ENCODE peak calls at places on chromosomes 3 and 15, in four cellular contexts. One of them, this sample, is unnamed.

GRCh38 chr15:63941698-63942465 is 104.4 kb downstream of the DAPK2 start:
- DNase-seq in progenitor cell of endocrine pancreas: no peak
- DNase-seq in WERI-Rb-1: no peak
- DNase-seq in omental fat pad: no peak
- DNase-seq in this sample: no peak

GRCh38 chr3:48561045-48561736 is 2.4 kb downstream of the UCN2 start:
- DNase-seq in progenitor cell of endocrine pancreas: peak
- DNase-seq in omental fat pad: peak
- DNase-seq in WERI-Rb-1: peak
- DNase-seq in this sample: no peak

GRCh38 chr15:41809121-41809520 is 18.8 kb upstream of the JMJD7 start:
- DNase-seq in omental fat pad: no peak
- DNase-seq in WERI-Rb-1: no peak
- DNase-seq in progenitor cell of endocrine pancreas: no peak
- DNase-seq in this sample: no peak

GRCh38 chr15:95609096-95609495 is 721.4 kb upstream of the NR2F2 start:
- DNase-seq in progenitor cell of endocrine pancreas: no peak
- DNase-seq in omental fat pad: no peak
- DNase-seq in WERI-Rb-1: no peak
- DNase-seq in this sample: no peak

GRCh38 chr3:194961555-194961954 is 275.9 kb downstream of the FAM43A start:
- DNase-seq in WERI-Rb-1: no peak
- DNase-seq in progenitor cell of endocrine pancreas: no peak
- DNase-seq in omental fat pad: no peak
- DNase-seq in this sample: no peak

GRCh38 chr3:147413712-147414325 is 4.7 kb downstream of the ZIC1 start:
- DNase-seq in WERI-Rb-1: no peak
- DNase-seq in progenitor cell of endocrine pancreas: no peak
- DNase-seq in omental fat pad: no peak
- DNase-seq in this sample: no peak

GRCh38 chr3:178845446-178846118 is 226.0 kb downstream of the ZMAT3 start:
- DNase-seq in omental fat pad: no peak
- DNase-seq in WERI-Rb-1: no peak
- DNase-seq in progenitor cell of endocrine pancreas: no peak
- DNase-seq in this sample: no peak

GRCh38 chr3:195704433-195704999 is 16.3 kb upstream of the MUC20 start:
- DNase-seq in omental fat pad: no peak
- DNase-seq in progenitor cell of endocrine pancreas: no peak
- DNase-seq in WERI-Rb-1: no peak
- DNase-seq in this sample: no peak

GRCh38 chr15:69838951-69839350 is 258.8 kb downstream of the TLE3 start:
- DNase-seq in progenitor cell of endocrine pancreas: no peak
- DNase-seq in WERI-Rb-1: no peak
- DNase-seq in omental fat pad: no peak
- DNase-seq in this sample: no peak

GRCh38 chr15:45201557-45202246 is 13.9 kb upstream of the SHF start:
- DNase-seq in omental fat pad: no peak
- DNase-seq in progenitor cell of endocrine pancreas: no peak
- DNase-seq in WERI-Rb-1: peak
- DNase-seq in this sample: no peak

GRCh38 chr15:85335193-85335939 is 45.0 kb upstream of the AKAP13 start:
- DNase-seq in omental fat pad: no peak
- DNase-seq in progenitor cell of endocrine pancreas: no peak
- DNase-seq in WERI-Rb-1: no peak
- DNase-seq in this sample: no peak

GRCh38 chr15:60299452-60300047 is 98.2 kb downstream of the ANXA2 start:
- DNase-seq in WERI-Rb-1: no peak
- DNase-seq in progenitor cell of endocrine pancreas: no peak
- DNase-seq in omental fat pad: no peak
- DNase-seq in this sample: no peak

GRCh38 chr3:167898091-167898490 is 162.6 kb downstream of the SERPINI1 start:
- DNase-seq in WERI-Rb-1: no peak
- DNase-seq in omental fat pad: no peak
- DNase-seq in progenitor cell of endocrine pancreas: no peak
- DNase-seq in this sample: no peak

GRCh38 chr15:71278989-71279756 is 163.9 kb downstream of the THSD4 start:
- DNase-seq in WERI-Rb-1: no peak
- DNase-seq in progenitor cell of endocrine pancreas: no peak
- DNase-seq in omental fat pad: peak
- DNase-seq in this sample: no peak

GRCh38 chr3:29561651-29562050 is 280.8 kb downstream of the RBMS3 start:
- DNase-seq in WERI-Rb-1: no peak
- DNase-seq in progenitor cell of endocrine pancreas: no peak
- DNase-seq in omental fat pad: no peak
- DNase-seq in this sample: no peak

GRCh38 chr3:157785071-157785826 is 282.0 kb upstream of the VEPH1 start:
- DNase-seq in omental fat pad: no peak
- DNase-seq in WERI-Rb-1: no peak
- DNase-seq in progenitor cell of endocrine pancreas: no peak
- DNase-seq in this sample: no peak

GRCh38 chr3:143531101-143531500 is 317.2 kb downstream of the SLC9A9 start:
- DNase-seq in progenitor cell of endocrine pancreas: no peak
- DNase-seq in omental fat pad: no peak
- DNase-seq in WERI-Rb-1: no peak
- DNase-seq in this sample: no peak

GRCh38 chr3:66297260-66297863 is 76.6 kb downstream of the SLC25A26 start:
- DNase-seq in WERI-Rb-1: no peak
- DNase-seq in progenitor cell of endocrine pancreas: no peak
- DNase-seq in omental fat pad: no peak
- DNase-seq in this sample: no peak

GRCh38 chr3:124928333-124929202 is 6.0 kb downstream of the MUC13 start:
- DNase-seq in omental fat pad: peak
- DNase-seq in WERI-Rb-1: peak
- DNase-seq in progenitor cell of endocrine pancreas: peak
- DNase-seq in this sample: no peak

GRCh38 chr15:39327005-39327725 is 253.7 kb upstream of the THBS1 start:
- DNase-seq in WERI-Rb-1: no peak
- DNase-seq in omental fat pad: no peak
- DNase-seq in progenitor cell of endocrine pancreas: no peak
- DNase-seq in this sample: no peak

GRCh38 chr3:173743512-173743911 is 346.0 kb downstream of the NLGN1 start:
- DNase-seq in WERI-Rb-1: no peak
- DNase-seq in progenitor cell of endocrine pancreas: no peak
- DNase-seq in omental fat pad: no peak
- DNase-seq in this sample: no peak

GRCh38 chr15:63458021-63458420 is 46.4 kb upstream of the USP3 start:
- DNase-seq in omental fat pad: no peak
- DNase-seq in progenitor cell of endocrine pancreas: no peak
- DNase-seq in WERI-Rb-1: no peak
- DNase-seq in this sample: no peak

GRCh38 chr3:151085889-151086483 is 522 bp downstream of the MED12L start:
- DNase-seq in WERI-Rb-1: peak
- DNase-seq in omental fat pad: no peak
- DNase-seq in progenitor cell of endocrine pancreas: peak
- DNase-seq in this sample: no peak

GRCh38 chr15:29822685-29823459 is 604 bp upstream of the TJP1 start:
- DNase-seq in progenitor cell of endocrine pancreas: peak
- DNase-seq in omental fat pad: no peak
- DNase-seq in WERI-Rb-1: no peak
- DNase-seq in this sample: no peak

GRCh38 chr3:187935623-187936156 is 190.4 kb upstream of the BCL6 start:
- DNase-seq in omental fat pad: no peak
- DNase-seq in progenitor cell of endocrine pancreas: no peak
- DNase-seq in WERI-Rb-1: no peak
- DNase-seq in this sample: no peak

GRCh38 chr3:72036899-72037298 is 252.0 kb upstream of the PROK2 start:
- DNase-seq in omental fat pad: no peak
- DNase-seq in WERI-Rb-1: no peak
- DNase-seq in progenitor cell of endocrine pancreas: no peak
- DNase-seq in this sample: no peak

GRCh38 chr3:47778746-47779145 is 2.9 kb downstream of the SMARCC1 start:
- DNase-seq in progenitor cell of endocrine pancreas: no peak
- DNase-seq in WERI-Rb-1: no peak
- DNase-seq in omental fat pad: no peak
- DNase-seq in this sample: peak

GRCh38 chr15:61834076-61834697 is 226.1 kb downstream of the VPS13C start:
- DNase-seq in progenitor cell of endocrine pancreas: peak
- DNase-seq in omental fat pad: peak
- DNase-seq in WERI-Rb-1: peak
- DNase-seq in this sample: no peak

GRCh38 chr3:47836986-47837385 is 34.0 kb downstream of the DHX30 start:
- DNase-seq in omental fat pad: no peak
- DNase-seq in WERI-Rb-1: no peak
- DNase-seq in progenitor cell of endocrine pancreas: no peak
- DNase-seq in this sample: no peak

GRCh38 chr3:193630005-193630404 is 37.0 kb downstream of the OPA1 start:
- DNase-seq in progenitor cell of endocrine pancreas: no peak
- DNase-seq in omental fat pad: no peak
- DNase-seq in WERI-Rb-1: no peak
- DNase-seq in this sample: no peak
- TF ChIP-seq CTCF in progenitor cell of endocrine pancreas: no peak
- TF ChIP-seq CTCF in omental fat pad: no peak
- TF ChIP-seq CTCF in WERI-Rb-1: no peak
- TF ChIP-seq CTCF in this sample: no peak

GRCh38 chr15:26985050-26985449 is 14.1 kb downstream of the GABRG3 start:
- DNase-seq in progenitor cell of endocrine pancreas: no peak
- DNase-seq in WERI-Rb-1: no peak
- DNase-seq in omental fat pad: no peak
- DNase-seq in this sample: peak

GRCh38 chr15:26981492-26981891 is 10.5 kb downstream of the GABRG3 start:
- DNase-seq in WERI-Rb-1: no peak
- DNase-seq in omental fat pad: no peak
- DNase-seq in progenitor cell of endocrine pancreas: no peak
- DNase-seq in this sample: no peak

DNA sequence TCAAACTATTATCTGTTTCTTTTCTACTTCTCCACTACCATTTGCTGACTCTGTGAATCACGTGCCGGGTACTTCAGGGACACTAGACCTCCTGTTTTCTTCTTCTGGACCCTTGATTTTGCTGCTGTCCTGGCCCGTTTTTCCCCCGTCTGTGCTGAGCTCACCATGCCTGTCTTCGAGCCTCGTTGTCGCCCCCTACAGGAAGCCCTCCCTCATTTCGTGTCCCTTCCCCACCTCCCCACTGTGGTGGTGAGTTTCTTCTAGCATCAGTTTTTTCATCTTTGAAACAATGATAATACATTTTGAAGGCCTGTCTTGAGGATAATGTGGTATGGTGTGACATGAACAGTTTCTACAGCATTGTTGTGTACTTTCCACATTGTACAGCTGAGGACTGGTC is 12.8 kb downstream of the GABRG3 start:
- DNase-seq in omental fat pad: no peak
- DNase-seq in progenitor cell of endocrine pancreas: no peak
- DNase-seq in WERI-Rb-1: peak
- DNase-seq in this sample: no peak
- TF ChIP-seq CTCF in omental fat pad: no peak
- TF ChIP-seq CTCF in progenitor cell of endocrine pancreas: peak
- TF ChIP-seq CTCF in WERI-Rb-1: peak
- TF ChIP-seq CTCF in this sample: no peak

DNA sequence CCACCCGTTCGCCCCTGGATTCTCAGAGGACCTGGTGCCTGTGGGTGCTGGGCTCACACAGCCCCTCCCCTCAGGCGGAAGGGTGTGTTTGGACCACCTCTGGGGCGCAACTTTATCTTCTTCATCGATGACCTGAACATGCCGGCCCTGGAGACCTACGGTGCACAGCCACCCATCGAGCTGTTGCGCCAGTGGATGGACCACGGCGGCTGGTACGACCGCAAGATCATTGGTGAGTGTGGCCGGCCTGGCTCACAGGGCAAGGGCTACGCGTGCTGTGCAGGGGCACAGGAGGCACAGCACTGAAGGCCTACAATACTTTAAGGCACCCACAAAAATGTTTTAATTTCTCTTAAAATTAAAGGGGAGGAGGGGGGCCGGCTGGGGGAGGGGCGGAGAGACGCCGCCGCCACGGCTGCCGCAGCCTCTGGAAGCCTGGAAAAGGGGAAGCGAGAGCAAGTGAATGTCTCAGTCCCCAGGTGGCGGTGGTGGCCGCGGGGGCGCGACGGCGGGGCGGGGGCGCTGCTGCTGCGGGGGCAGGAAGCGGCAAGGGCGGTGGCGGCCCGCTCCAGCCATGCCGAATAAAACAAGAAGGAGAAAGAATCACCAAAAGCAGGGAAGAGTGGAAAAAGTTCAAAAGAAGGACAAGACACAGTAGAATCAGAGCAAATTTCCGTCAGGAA is 56.8 kb downstream of the DNAH1 start:
- DNase-seq in WERI-Rb-1: no peak
- DNase-seq in omental fat pad: no peak
- DNase-seq in progenitor cell of endocrine pancreas: no peak
- DNase-seq in this sample: no peak
- TF ChIP-seq CTCF in WERI-Rb-1: no peak
- TF ChIP-seq CTCF in omental fat pad: no peak
- TF ChIP-seq CTCF in progenitor cell of endocrine pancreas: no peak
- TF ChIP-seq CTCF in this sample: peak

GRCh38 chr3:186598108-186598784 is 14.6 kb upstream of the AHSG start:
- DNase-seq in WERI-Rb-1: no peak
- DNase-seq in omental fat pad: no peak
- DNase-seq in progenitor cell of endocrine pancreas: no peak
- DNase-seq in this sample: no peak
- TF ChIP-seq CTCF in WERI-Rb-1: no peak
- TF ChIP-seq CTCF in omental fat pad: no peak
- TF ChIP-seq CTCF in progenitor cell of endocrine pancreas: no peak
- TF ChIP-seq CTCF in this sample: no peak

DNA sequence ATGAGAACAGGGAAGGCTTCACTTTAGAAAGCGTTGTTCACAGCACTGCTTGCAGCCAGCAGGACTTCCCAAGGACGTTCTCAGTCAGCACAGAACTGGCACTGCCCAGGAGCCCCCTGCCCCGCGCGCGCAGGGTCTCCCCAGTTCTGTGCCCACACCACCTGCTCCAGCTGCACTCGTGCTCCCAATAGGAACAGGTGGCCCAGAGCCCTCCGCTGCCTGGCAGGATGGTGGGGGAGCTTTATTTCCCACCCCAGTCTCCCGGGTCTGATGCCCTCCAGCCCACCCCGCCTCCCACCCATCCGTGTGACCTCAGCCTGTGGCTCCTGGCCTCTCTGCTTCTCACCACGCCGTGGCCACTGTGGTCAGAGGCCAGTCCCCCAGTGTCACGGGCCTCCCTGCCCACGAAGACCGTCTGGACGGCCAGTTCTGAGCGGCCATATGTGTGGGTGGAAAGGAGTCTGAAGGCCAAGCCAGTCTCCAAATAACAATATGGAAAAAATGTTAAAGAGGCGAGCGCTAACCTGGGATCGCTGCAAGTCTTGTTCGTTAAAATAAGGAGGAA is 54.5 kb upstream of the PCSK6 start:
- DNase-seq in omental fat pad: no peak
- DNase-seq in progenitor cell of endocrine pancreas: no peak
- DNase-seq in WERI-Rb-1: no peak
- DNase-seq in this sample: no peak
- TF ChIP-seq CTCF in omental fat pad: no peak
- TF ChIP-seq CTCF in progenitor cell of endocrine pancreas: no peak
- TF ChIP-seq CTCF in WERI-Rb-1: no peak
- TF ChIP-seq CTCF in this sample: no peak

GRCh38 chr3:39443530-39443929 is 23.9 kb upstream of the MOBP start:
- DNase-seq in omental fat pad: no peak
- DNase-seq in WERI-Rb-1: peak
- DNase-seq in progenitor cell of endocrine pancreas: no peak
- DNase-seq in this sample: no peak
- TF ChIP-seq CTCF in omental fat pad: no peak
- TF ChIP-seq CTCF in WERI-Rb-1: peak
- TF ChIP-seq CTCF in progenitor cell of endocrine pancreas: no peak
- TF ChIP-seq CTCF in this sample: no peak

GRCh38 chr15:20643024-20643770 is 101.6 kb upstream of the GOLGA6L6 start:
- DNase-seq in progenitor cell of endocrine pancreas: no peak
- DNase-seq in WERI-Rb-1: no peak
- DNase-seq in omental fat pad: no peak
- DNase-seq in this sample: no peak
- TF ChIP-seq CTCF in progenitor cell of endocrine pancreas: no peak
- TF ChIP-seq CTCF in WERI-Rb-1: no peak
- TF ChIP-seq CTCF in omental fat pad: no peak
- TF ChIP-seq CTCF in this sample: no peak